ENCODE peak calls at places on chromosomes 2 and 18, in four cellular contexts. X is psoas muscle, U is left kidney, F is posterior vena cava. D is an unnamed sample.

GRCh38 chr2:239298126-239298804 is 102.6 kb downstream of the HDAC4 start:
- DNase-seq in X (peak; percentile 40), F (peak; percentile 59), U (no peak), D (peak; percentile 24)

GRCh38 chr2:112147382-112147781 is 9.2 kb downstream of the FBLN7 start:
- DNase-seq in X (no peak), U (peak; percentile 24), F (peak; percentile 87), D (no peak)

GRCh38 chr2:88227446-88227845 is 57.3 kb downstream of the THNSL2 start:
- DNase-seq in F (peak; percentile 40), X (no peak), U (peak; percentile 67), D (no peak)

GRCh38 chr2:174522553-174522952 is 35.7 kb upstream of the GPR155 start:
- DNase-seq in F (no peak), X (no peak), U (no peak), D (peak; percentile 62)

GRCh38 chr2:98835831-98836385 is 100.1 kb downstream of the CRACDL start:
- DNase-seq in X (no peak), U (no peak), F (no peak), D (no peak)

GRCh38 chr2:152647417-152648010 is 69.7 kb downstream of the PRPF40A start:
- DNase-seq in F (peak; percentile 86), U (peak; percentile 47), X (peak; percentile 87), D (no peak)

GRCh38 chr2:136305517-136306192 is 187.7 kb upstream of the CXCR4 start:
- DNase-seq in X (no peak), F (no peak), U (peak; percentile 15), D (no peak)

GRCh38 chr18:74299746-74300145 is 8.0 kb upstream of the CYB5A start:
- DNase-seq in U (no peak), X (no peak), F (no peak), D (no peak)

GRCh38 chr2:5981241-5982055 is 289.3 kb downstream of the SOX11 start:
- DNase-seq in X (no peak), F (no peak), U (peak; percentile 90), D (no peak)

GRCh38 chr2:118221952-118222594 is 133.8 kb downstream of the INSIG2 start:
- DNase-seq in F (no peak), U (peak; percentile 90), X (no peak), D (peak; percentile 80)

GRCh38 chr2:32427672-32428622 is 71.1 kb downstream of the BIRC6 start:
- DNase-seq in X (no peak), U (peak; percentile 67), F (no peak), D (no peak)

GRCh38 chr2:207240649-207241048 is 74.9 kb upstream of the KLF7 start:
- DNase-seq in U (no peak), F (no peak), X (no peak), D (no peak)

GRCh38 chr2:18214936-18215335 is 336.5 kb downstream of the KCNS3 start:
- DNase-seq in X (no peak), F (no peak), U (no peak), D (no peak)

GRCh38 chr2:226985227-226985946 is 149.5 kb downstream of the RHBDD1 start:
- DNase-seq in X (no peak), F (no peak), U (peak; percentile 86), D (peak; percentile 76)

GRCh38 chr18:43061318-43061717 is 54.2 kb downstream of the RIT2 start:
- DNase-seq in F (no peak), X (no peak), U (no peak), D (no peak)

GRCh38 chr2:106296182-106296815 is 102.2 kb upstream of the UXS1 start:
- DNase-seq in X (no peak), U (no peak), F (no peak), D (no peak)

GRCh38 chr2:217491271-217491670 is 511.5 kb downstream of the TNS1 start:
- DNase-seq in X (no peak), U (no peak), F (no peak), D (peak; percentile 81)

GRCh38 chr18:13577091-13577697 is 149.2 kb downstream of the FAM210A start:
- DNase-seq in X (no peak), F (no peak), U (no peak), D (peak; percentile 81)

GRCh38 chr18:72819050-72819449 is 48.7 kb downstream of the NETO1 start:
- DNase-seq in X (no peak), F (no peak), U (no peak), D (no peak)

GRCh38 chr18:5884375-5884774 is 10.9 kb downstream of the TMEM200C start:
- DNase-seq in U (no peak), F (no peak), X (no peak), D (no peak)

D was measured in OCI-M1.